ENCODE peak calls at places on chromosomes 5 and 9, in nine cellular contexts. W is neural progenitor cell; I is CD8-positive, alpha-beta T cell; Z is lower lobe of right lung; C is heart right ventricle; O is AG04450; N is left ventricle myocardium inferior; M is stomach; B is cardiac muscle cell. K is an unnamed sample.
A peak's percentile ranks its signal among the peaks of the same experiment; 100 is the strongest.

GRCh38 chr5:157584628-157585027 is 9.1 kb upstream of the ADAM19 start:
- DNase-seq in O (no peak), C (no peak), I (no peak), Z (no peak), M (no peak), W (no peak), B (no peak), N (no peak), K (no peak)

GRCh38 chr5:151234476-151235238 is 10.8 kb upstream of the CCDC69 start:
- DNase-seq in C (peak; percentile 79), Z (peak; percentile 90), I (no peak), B (peak; percentile 96), O (no peak), M (peak; percentile 60), W (no peak), N (peak; percentile 76), K (peak; percentile 79)

GRCh38 chr9:17800397-17800796 is 221.5 kb downstream of the SH3GL2 start:
- DNase-seq in Z (no peak), N (no peak), B (no peak), M (no peak), C (no peak), I (no peak), W (no peak), O (no peak), K (no peak)

GRCh38 chr5:138955672-138956295 is 80.6 kb upstream of the LRRTM2 start:
- DNase-seq in B (no peak), O (no peak), M (peak; percentile 9), W (no peak), C (no peak), N (no peak), I (no peak), Z (no peak), K (no peak)

GRCh38 chr5:179696605-179697004 is 2.2 kb upstream of the CANX start:
- DNase-seq in C (no peak), I (no peak), B (no peak), O (no peak), N (no peak), M (no peak), W (no peak), Z (no peak), K (no peak)

GRCh38 chr5:136084698-136085097 is 47.9 kb upstream of the SMAD5 start:
- DNase-seq in C (peak; percentile 65), I (no peak), B (no peak), O (no peak), M (peak; percentile 81), N (peak; percentile 69), W (no peak), Z (no peak), K (peak; percentile 29)

GRCh38 chr9:128424268-128424780 is 3.7 kb downstream of the CERCAM start:
- DNase-seq in I (no peak), N (no peak), W (no peak), C (no peak), B (no peak), M (no peak), Z (no peak), O (no peak), K (no peak)

GRCh38 chr9:87336407-87336806 is 161.3 kb upstream of the DAPK1 start:
- DNase-seq in W (no peak), Z (no peak), N (no peak), M (no peak), I (no peak), O (no peak), B (peak; percentile 53), C (no peak), K (no peak)

GRCh38 chr9:37466037-37466709 is 923 bp upstream of the ZBTB5 start:
- DNase-seq in O (peak; percentile 61), N (peak; percentile 63), C (peak; percentile 68), I (no peak), M (peak; percentile 74), Z (peak; percentile 75), W (peak; percentile 91), B (peak; percentile 93), K (peak; percentile 82)

GRCh38 chr5:88813805-88814584 is 69.0 kb downstream of the MEF2C start:
- DNase-seq in Z (no peak), N (no peak), B (no peak), O (no peak), W (peak; percentile 54), C (no peak), M (no peak), I (no peak), K (no peak)

DNA sequence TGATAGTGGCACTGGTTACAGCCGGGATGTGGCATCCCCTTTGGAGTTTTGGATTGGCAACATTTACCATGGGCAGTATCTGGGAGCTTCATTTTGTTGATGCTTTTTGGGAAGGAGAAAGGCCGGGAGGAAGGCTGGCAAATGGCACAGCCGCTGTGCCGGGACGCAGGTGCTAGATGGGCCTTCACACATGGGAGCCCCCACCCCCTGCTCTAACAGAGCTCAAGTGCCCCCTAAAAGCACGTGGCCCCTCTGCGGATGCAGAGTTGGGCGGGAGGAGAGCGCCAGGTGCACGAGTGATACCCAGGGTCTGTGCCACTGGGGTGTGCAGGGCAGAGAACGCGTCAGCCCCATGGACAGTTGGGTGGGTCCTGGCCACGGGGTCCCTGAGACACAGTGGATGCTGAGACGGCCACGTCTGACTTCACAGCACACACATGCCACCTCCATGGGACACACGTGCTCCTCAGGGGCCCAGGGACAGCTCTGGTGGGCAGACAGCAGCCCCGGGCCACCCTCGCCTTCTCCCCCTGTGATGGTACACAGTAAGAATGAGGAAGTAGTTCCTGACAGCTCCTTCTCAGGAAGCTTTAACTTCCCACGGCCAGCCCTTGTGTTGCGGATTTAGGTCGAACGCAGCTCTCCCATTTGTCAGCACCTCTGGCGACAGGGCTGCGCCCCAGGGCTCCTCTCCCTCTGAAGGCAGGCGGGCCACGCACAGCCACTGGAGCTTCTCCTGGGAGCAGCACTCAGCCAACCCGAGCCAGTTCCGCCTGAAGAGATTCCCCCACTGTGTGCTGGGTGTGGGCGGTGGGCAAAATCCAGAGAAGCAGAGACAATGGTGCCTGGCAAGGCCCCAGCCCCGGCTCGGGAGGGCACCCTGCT is 10.8 kb downstream of the SLC9A3 start:
- DNase-seq in M (no peak), I (no peak), N (no peak), W (no peak), O (no peak), C (no peak), Z (no peak), B (no peak), K (no peak)
- H3K27ac ChIP-seq in M (no peak overlapping the region), I (no peak overlapping the region), N (no peak overlapping the region), W (no peak overlapping the region), O (no peak overlapping the region), C (no peak overlapping the region), Z (no peak overlapping the region), B (no peak overlapping the region), K (no peak overlapping the region)

GRCh38 chr9:135908334-135909204 is 1.2 kb upstream of the CAMSAP1 start:
- DNase-seq in W (no peak), M (no peak), Z (peak; percentile 59), C (no peak), N (no peak), O (no peak), B (no peak), I (no peak), K (peak; percentile 8)

GRCh38 chr9:135907446-135908333 is at the start of gene CAMSAP1:
- DNase-seq in M (peak; percentile 94), B (peak; percentile 97), I (peak; percentile 96), Z (peak; percentile 94), O (peak; percentile 84), W (peak; percentile 97), C (peak; percentile 92), N (peak; percentile 93), K (peak; percentile 96)

GRCh38 chr9:135910757-135911156 is 3.4 kb upstream of the CAMSAP1 start:
- DNase-seq in N (no peak), C (no peak), M (no peak), I (no peak), B (no peak), Z (no peak), W (no peak), O (no peak), K (no peak)

GRCh38 chr9:135910197-135910596 is 2.9 kb upstream of the CAMSAP1 start:
- DNase-seq in C (no peak), W (no peak), O (no peak), B (no peak), M (no peak), Z (no peak), I (no peak), N (no peak), K (no peak)

GRCh38 chr9:135909371-135909770 is 2.0 kb upstream of the CAMSAP1 start:
- DNase-seq in W (no peak), I (no peak), O (no peak), M (no peak), C (no peak), B (no peak), Z (no peak), N (no peak), K (no peak)
- H3K4me3 ChIP-seq in W (no peak overlapping the region), I (no peak overlapping the region), O (no peak overlapping the region), M (no peak overlapping the region), C (no peak overlapping the region), B (no peak overlapping the region), Z (no peak overlapping the region), N (no peak overlapping the region), K (no peak overlapping the region)

GRCh38 chr9:95030344-95030743 is 287.2 kb downstream of the FANCC start:
- DNase-seq in I (no peak), M (no peak), C (no peak), Z (no peak), B (no peak), W (no peak), N (no peak), O (no peak), K (no peak)
- H3K27ac ChIP-seq in I (no peak overlapping the region), M (peak overlapping the region; percentile 80), C (peak overlapping the region; percentile 60), Z (no peak overlapping the region), B (no peak overlapping the region), W (no peak overlapping the region), N (peak overlapping the region; percentile 84), O (no peak overlapping the region), K (peak overlapping the region; percentile 60)

GRCh38 chr5:60810438-60811085 is 33.5 kb downstream of the ELOVL7 start:
- DNase-seq in N (no peak), M (no peak), B (peak; percentile 3), O (no peak), I (no peak), Z (no peak), C (no peak), W (no peak), K (no peak)
- H3K4me3 ChIP-seq in N (no peak overlapping the region), M (no peak overlapping the region), B (no peak overlapping the region), O (no peak overlapping the region), I (no peak overlapping the region), Z (no peak overlapping the region), C (no peak overlapping the region), W (no peak overlapping the region), K (no peak overlapping the region)

GRCh38 chr9:13718086-13718485 is 438.6 kb upstream of the MPDZ start:
- DNase-seq in I (no peak), Z (no peak), M (no peak), C (no peak), O (no peak), B (no peak), W (no peak), N (no peak), K (no peak)

GRCh38 chr9:13721481-13722235 is 442.2 kb upstream of the MPDZ start:
- DNase-seq in M (no peak), Z (no peak), C (no peak), B (peak; percentile 41), I (no peak), W (no peak), O (peak; percentile 20), N (no peak), K (no peak)

GRCh38 chr9:13718539-13718938 is 439.0 kb upstream of the MPDZ start:
- DNase-seq in M (no peak), W (no peak), B (no peak), Z (no peak), O (no peak), N (no peak), I (no peak), C (no peak), K (no peak)

GRCh38 chr9:13719410-13719809 is 439.9 kb upstream of the MPDZ start:
- DNase-seq in W (no peak), Z (no peak), N (no peak), I (no peak), C (no peak), O (no peak), B (no peak), M (no peak), K (no peak)

GRCh38 chr9:13719981-13720380 is 440.5 kb upstream of the MPDZ start:
- DNase-seq in M (no peak), W (no peak), Z (no peak), N (no peak), O (peak; percentile 15), I (no peak), B (peak; percentile 85), C (no peak), K (no peak)
- H3K27ac ChIP-seq in M (no peak overlapping the region), W (no peak overlapping the region), Z (no peak overlapping the region), N (no peak overlapping the region), O (no peak overlapping the region), I (no peak overlapping the region), B (no peak overlapping the region), C (no peak overlapping the region), K (no peak overlapping the region)

K was measured in transverse colon.